ENCODE peak calls at places on chromosomes 11 and 22, in four cellular contexts. H is aorta, G is hypothalamus, R is AML-193. F is an unnamed sample.
A peak's percentile ranks its signal among the peaks of the same experiment; 100 is the strongest.

GRCh38 chr11:73151371-73151870 is 9.3 kb upstream of the FCHSD2 start:
- DNase-seq in H (no peak), G (no peak), R (no peak), F (no peak)

GRCh38 chr22:21837184-21837979 is 30.1 kb downstream of the MAPK1 start:
- DNase-seq in H (no peak), G (no peak), R (no peak), F (no peak)

GRCh38 chr11:73314121-73314948 is 6.3 kb downstream of the ARHGEF17 start:
- DNase-seq in H (peak; percentile 64), G (peak; percentile 50), R (no peak), F (peak; percentile 12)

GRCh38 chr22:42644422-42645340 is 4.3 kb upstream of the ATP5MGL start:
- DNase-seq in H (peak; percentile 78), G (no peak), R (no peak), F (peak; percentile 51)

GRCh38 chr11:133793271-133793848 is 52.0 kb downstream of the SPATA19 start:
- DNase-seq in H (no peak), G (no peak), R (no peak), F (no peak)

GRCh38 chr11:109914038-109914437 is 179.2 kb upstream of the ZC3H12C start:
- DNase-seq in H (no peak), G (no peak), R (no peak), F (no peak)

GRCh38 chr11:62705880-62706831 is 1.1 kb downstream of the BSCL2 start:
- DNase-seq in H (peak; percentile 97), G (peak; percentile 98), R (peak; percentile 77), F (peak; percentile 96)

GRCh38 chr22:43399338-43399979 is 12.4 kb upstream of the MPPED1 start:
- DNase-seq in H (peak; percentile 42), G (no peak), R (no peak), F (no peak)

GRCh38 chr11:17014774-17015638 is 792 bp upstream of the PLEKHA7 start:
- DNase-seq in H (no peak), G (no peak), R (peak; percentile 4), F (peak; percentile 71)

GRCh38 chr11:124898711-124899110 is 1.0 kb upstream of the ROBO4 start:
- DNase-seq in H (no peak), G (peak; percentile 42), R (no peak), F (no peak)

GRCh38 chr11:69443968-69444364 is 37.5 kb upstream of the LINC01488 start:
- DNase-seq in H (peak; percentile 53), G (no peak), R (peak; percentile 18), F (no peak)

GRCh38 chr11:57205046-57205671 is 23.4 kb downstream of the LRRC55 start:
- DNase-seq in H (no peak), G (no peak), R (no peak), F (no peak)

GRCh38 chr22:49999063-49999900 is 13.3 kb downstream of the IL17REL start:
- DNase-seq in H (peak; percentile 46), G (no peak), R (no peak), F (peak; percentile 37)

GRCh38 chr11:126159719-126160344 is 51.6 kb downstream of the RPUSD4 start:
- DNase-seq in H (no peak), G (no peak), R (no peak), F (no peak)

GRCh38 chr11:77968337-77968736 is 26.1 kb downstream of the INTS4 start:
- DNase-seq in H (no peak), G (no peak), R (no peak), F (no peak)

GRCh38 chr22:31127181-31127772 is 4.5 kb downstream of the INPP5J start:
- DNase-seq in H (no peak), G (no peak), R (no peak), F (no peak)

GRCh38 chr11:130327716-130328115 is 13.0 kb upstream of the ZBTB44 start:
- DNase-seq in H (no peak), G (no peak), R (no peak), F (no peak)

GRCh38 chr22:41963453-41964105 is 5.7 kb upstream of the SEPTIN3 start:
- DNase-seq in H (no peak), G (peak; percentile 14), R (peak; percentile 7), F (no peak)

GRCh38 chr11:35142481-35143207 is 3.7 kb downstream of the CD44 start:
- DNase-seq in H (no peak), G (no peak), R (no peak), F (peak; percentile 42)

GRCh38 chr22:39309364-39309861 is 10.0 kb downstream of the RPL3 start:
- DNase-seq in H (no peak), G (no peak), R (no peak), F (no peak)

GRCh38 chr11:109729761-109730160 is 307.8 kb downstream of the C11orf87 start:
- DNase-seq in H (no peak), G (no peak), R (no peak), F (peak; percentile 23)

GRCh38 chr11:20559523-20560300 is 39.7 kb upstream of the SLC6A5 start:
- DNase-seq in H (no peak), G (no peak), R (no peak), F (no peak)

GRCh38 chr22:25159028-25159427 is 40.6 kb upstream of the CRYBB3 start:
- DNase-seq in H (no peak), G (no peak), R (no peak), F (no peak)

GRCh38 chr22:24444729-24445466 is 17.5 kb downstream of the ADORA2A start:
- DNase-seq in H (no peak), G (no peak), R (no peak), F (no peak)

GRCh38 chr11:44033411-44033850 is 14.3 kb upstream of the ACCSL start:
- DNase-seq in H (no peak), G (no peak), R (no peak), F (no peak)

GRCh38 chr11:109612481-109612880 is 190.5 kb downstream of the C11orf87 start:
- DNase-seq in H (no peak), G (no peak), R (no peak), F (no peak)

GRCh38 chr11:113283881-113284280 is 30.5 kb upstream of the TTC12 start:
- DNase-seq in H (no peak), G (no peak), R (no peak), F (no peak)

GRCh38 chr11:77636738-77637344 is 753 bp downstream of the CLNS1A start:
- DNase-seq in H (no peak), G (no peak), R (peak; percentile 24), F (no peak)

GRCh38 chr22:48827228-48827810 is 1000.4 kb downstream of the BRD1 start:
- DNase-seq in H (no peak), G (no peak), R (no peak), F (no peak)

GRCh38 chr11:13215157-13215556 is 62.4 kb upstream of the BMAL1 start:
- DNase-seq in H (no peak), G (no peak), R (no peak), F (no peak)

GRCh38 chr11:107357877-107358276 is 99.7 kb downstream of the CWF19L2 start:
- DNase-seq in H (no peak), G (no peak), R (no peak), F (no peak)

GRCh38 chr11:83493918-83494317 is 207.8 kb upstream of the CCDC90B start:
- DNase-seq in H (no peak), G (no peak), R (no peak), F (no peak)

GRCh38 chr11:64007629-64008282 is 21.5 kb downstream of the OTUB1 start:
- DNase-seq in H (peak; percentile 89), G (peak; percentile 63), R (no peak), F (peak; percentile 65)

F was measured in transverse colon.